ENCODE peak calls at places on chromosome 12, in seven cellular contexts. P is stimulated activated CD4-positive, alpha-beta T cell treated with anti-CD3 and anti-CD28 coated beads, Interleukin-4, amount 100 ng/mL, for 48 hours; I is GM19239; J is left cardiac atrium; Z is mesendoderm; B is SHP77; F is A549. Y is an unnamed sample.

GRCh38 chr12:75478395-75478794 is 2.2 kb upstream of the GLIPR1 start:
- DNase-seq in Z (no peak), I (no peak), J (no peak), P (no peak), F (no peak), B (no peak), Y (no peak)

GRCh38 chr12:62749586-62749985 is 185.4 kb downstream of the PPM1H start:
- DNase-seq in I (no peak), P (no peak), B (no peak), J (no peak), Z (no peak), F (no peak), Y (no peak)

GRCh38 chr12:124026755-124027745 is 54.0 kb downstream of the ZNF664 start:
- DNase-seq in P (no peak), F (no peak), Z (no peak), I (no peak), J (no peak), B (no peak), Y (no peak)

GRCh38 chr12:108567388-108567787 is 5.0 kb downstream of the ISCU start:
- DNase-seq in P (no peak), J (no peak), Z (no peak), F (no peak), B (no peak), I (no peak), Y (no peak)

GRCh38 chr12:46101121-46101869 is 110.9 kb upstream of the SCAF11 start:
- DNase-seq in J (no peak), F (peak; percentile 27), I (no peak), B (no peak), P (no peak), Z (peak; percentile 20), Y (no peak)

GRCh38 chr12:26798013-26798412 is 35.0 kb downstream of the ITPR2 start:
- DNase-seq in P (no peak), B (peak; percentile 53), F (no peak), J (no peak), Z (no peak), I (no peak), Y (peak; percentile 2)

GRCh38 chr12:3604281-3604680 is 113.3 kb downstream of the PRMT8 start:
- DNase-seq in Z (no peak), B (no peak), F (no peak), P (no peak), J (no peak), I (no peak), Y (no peak)

GRCh38 chr12:29582677-29583076 is 85.2 kb upstream of the OVCH1 start:
- DNase-seq in B (no peak), I (no peak), P (no peak), F (no peak), J (peak; percentile 39), Z (no peak), Y (no peak)

GRCh38 chr12:53623986-53624385 is 2.2 kb downstream of the ATF7 start:
- DNase-seq in I (no peak), Z (no peak), P (no peak), J (no peak), F (no peak), B (no peak), Y (peak; percentile 46)

GRCh38 chr12:106227641-106228319 is 20.0 kb downstream of the CKAP4 start:
- DNase-seq in P (no peak), I (no peak), Z (no peak), B (no peak), J (peak; percentile 40), F (no peak), Y (no peak)

GRCh38 chr12:120290541-120291312 is 976 bp downstream of the RNU4-2 start:
- DNase-seq in F (peak; percentile 25), J (peak; percentile 24), B (peak; percentile 57), Z (peak; percentile 80), P (peak; percentile 29), I (no peak), Y (no peak)

GRCh38 chr12:6639151-6639773 is 3.5 kb upstream of the LPAR5 start:
- DNase-seq in J (peak; percentile 50), P (no peak), B (no peak), I (no peak), Z (no peak), F (no peak), Y (no peak)

GRCh38 chr12:19916982-19917381 is 451.4 kb upstream of the PDE3A start:
- DNase-seq in P (no peak), J (no peak), B (no peak), F (no peak), I (no peak), Z (no peak), Y (no peak)

Y was measured in DMS 273 treated with DMSO at 0.1 percent for 48 hours.